ENCODE peak calls at places on chromosome 1, in ten cellular contexts. O, I, G, Z, B, M, A, Y, F and E are unnamed samples.

GRCh38 chr1:22878626-22879025 is 94.0 kb downstream of the LACTBL1 start:
- DNase-seq in O (no peak), I (no peak), G (no peak), Z (no peak), B (no peak), M (no peak), A (no peak), Y (no peak), F (no peak), E (no peak)

GRCh38 chr1:91803847-91804545 is 82.0 kb downstream of the TGFBR3 start:
- DNase-seq in O (no peak), I (peak), G (peak), Z (no peak), B (no peak), M (peak), A (no peak), Y (no peak), F (peak), E (peak)

GRCh38 chr1:203282720-203283542 is 22.4 kb upstream of the BTG2 start:
- DNase-seq in O (no peak), I (no peak), G (no peak), Z (no peak), B (no peak), M (no peak), A (no peak), Y (no peak), F (no peak), E (no peak)

GRCh38 chr1:3638027-3638426 is 11.9 kb downstream of the WRAP73 start:
- DNase-seq in O (no peak), I (no peak), G (no peak), Z (no peak), B (no peak), M (no peak), A (no peak), Y (no peak), F (no peak), E (no peak)

GRCh38 chr1:19209439-19209989 is 552 bp downstream of the UBR4 start:
- DNase-seq in O (no peak), I (peak), G (peak), Z (peak), B (no peak), M (peak), A (peak), Y (peak), F (peak), E (peak)

GRCh38 chr1:179002552-179003345 is 22.9 kb upstream of the FAM20B start:
- DNase-seq in O (peak), I (peak), G (peak), Z (peak), B (peak), M (peak), A (peak), Y (peak), F (peak), E (peak)

GRCh38 chr1:17550684-17551584 is 11.4 kb downstream of the ARHGEF10L start:
- DNase-seq in O (no peak), I (no peak), G (no peak), Z (peak), B (no peak), M (no peak), A (no peak), Y (no peak), F (peak), E (no peak)

GRCh38 chr1:169361281-169361680 is 6.3 kb downstream of the NME7 start:
- DNase-seq in O (no peak), I (no peak), G (no peak), Z (peak), B (no peak), M (no peak), A (no peak), Y (no peak), F (no peak), E (no peak)

GRCh38 chr1:50060279-50060678 is 36.5 kb upstream of the AGBL4 start:
- DNase-seq in O (no peak), I (no peak), G (no peak), Z (peak), B (no peak), M (no peak), A (no peak), Y (no peak), F (peak), E (no peak)

GRCh38 chr1:100440075-100440809 is 87.9 kb downstream of the CDC14A start:
- DNase-seq in O (no peak), I (peak), G (peak), Z (no peak), B (no peak), M (peak), A (no peak), Y (no peak), F (no peak), E (peak)

GRCh38 chr1:101238681-101239094 is 1.9 kb downstream of the S1PR1 start:
- DNase-seq in O (peak), I (peak), G (peak), Z (peak), B (peak), M (peak), A (peak), Y (peak), F (peak), E (peak)

GRCh38 chr1:110485725-110486124 is 33.2 kb downstream of the KCNA10 start:
- DNase-seq in O (no peak), I (no peak), G (no peak), Z (no peak), B (no peak), M (no peak), A (no peak), Y (no peak), F (no peak), E (no peak)

GRCh38 chr1:87730274-87731222 is 401.9 kb downstream of the LMO4 start:
- DNase-seq in O (no peak), I (no peak), G (no peak), Z (no peak), B (no peak), M (no peak), A (no peak), Y (no peak), F (no peak), E (no peak)

GRCh38 chr1:74107394-74107793 is 90.6 kb downstream of the LRRIQ3 start:
- DNase-seq in O (no peak), I (no peak), G (no peak), Z (no peak), B (no peak), M (no peak), A (no peak), Y (no peak), F (no peak), E (no peak)

GRCh38 chr1:12053752-12054548 is 9.2 kb upstream of the TNFRSF8 start:
- DNase-seq in O (no peak), I (no peak), G (no peak), Z (no peak), B (no peak), M (no peak), A (no peak), Y (no peak), F (no peak), E (no peak)

GRCh38 chr1:161506336-161507223 is 1.3 kb downstream of the FCGR2A start:
- DNase-seq in O (no peak), I (no peak), G (no peak), Z (peak), B (no peak), M (no peak), A (no peak), Y (peak), F (no peak), E (no peak)

GRCh38 chr1:34696230-34696629 is 58.6 kb upstream of the GJB5 start:
- DNase-seq in O (no peak), I (no peak), G (no peak), Z (peak), B (no peak), M (no peak), A (no peak), Y (no peak), F (peak), E (no peak)